ENCODE peak calls at places on chromosomes 2 and 18, in six cellular contexts. One of them, this sample, is unnamed.

GRCh38 chr18:41579185-41579584 is 375.8 kb upstream of the PIK3C3 start:
- DNase-seq in tibial artery: no peak
- DNase-seq in upper lobe of left lung: no peak
- DNase-seq in lung: no peak
- DNase-seq in AG04449: no peak
- DNase-seq in RWPE2: no peak
- DNase-seq in this sample: no peak

GRCh38 chr2:232675381-232675780 is 21.8 kb upstream of the GIGYF2 start:
- DNase-seq in AG04449: no peak
- DNase-seq in lung: no peak
- DNase-seq in upper lobe of left lung: no peak
- DNase-seq in tibial artery: no peak
- DNase-seq in RWPE2: no peak
- DNase-seq in this sample: no peak

GRCh38 chr18:65990944-65991708 is 240.3 kb downstream of the CDH7 start:
- DNase-seq in RWPE2: no peak
- DNase-seq in AG04449: no peak
- DNase-seq in upper lobe of left lung: no peak
- DNase-seq in tibial artery: no peak
- DNase-seq in lung: no peak
- DNase-seq in this sample: no peak

GRCh38 chr2:85516649-85517389 is 22.1 kb upstream of the MAT2A start:
- DNase-seq in RWPE2: no peak
- DNase-seq in upper lobe of left lung: no peak
- DNase-seq in lung: no peak
- DNase-seq in AG04449: no peak
- DNase-seq in tibial artery: peak
- DNase-seq in this sample: no peak

GRCh38 chr2:143357956-143358355 is 228.7 kb downstream of the ARHGAP15 start:
- DNase-seq in lung: no peak
- DNase-seq in upper lobe of left lung: peak
- DNase-seq in RWPE2: no peak
- DNase-seq in AG04449: no peak
- DNase-seq in tibial artery: no peak
- DNase-seq in this sample: peak

GRCh38 chr2:24906466-24906865 is 13.6 kb downstream of the ADCY3 start:
- DNase-seq in AG04449: no peak
- DNase-seq in upper lobe of left lung: no peak
- DNase-seq in tibial artery: no peak
- DNase-seq in RWPE2: no peak
- DNase-seq in lung: no peak
- DNase-seq in this sample: no peak

GRCh38 chr18:27017901-27018500 is 152.5 kb upstream of the AQP4 start:
- DNase-seq in RWPE2: no peak
- DNase-seq in upper lobe of left lung: no peak
- DNase-seq in lung: no peak
- DNase-seq in tibial artery: no peak
- DNase-seq in AG04449: no peak
- DNase-seq in this sample: no peak

GRCh38 chr2:122481717-122482116 is 726.3 kb downstream of the TSN start:
- DNase-seq in AG04449: no peak
- DNase-seq in upper lobe of left lung: no peak
- DNase-seq in lung: no peak
- DNase-seq in RWPE2: no peak
- DNase-seq in tibial artery: no peak
- DNase-seq in this sample: no peak

GRCh38 chr2:206832886-206833285 is 67.5 kb downstream of the FASTKD2 start:
- DNase-seq in RWPE2: no peak
- DNase-seq in tibial artery: no peak
- DNase-seq in AG04449: no peak
- DNase-seq in upper lobe of left lung: no peak
- DNase-seq in lung: no peak
- DNase-seq in this sample: no peak

GRCh38 chr2:9638532-9638931 is 7.7 kb upstream of the YWHAQ start:
- DNase-seq in RWPE2: peak
- DNase-seq in tibial artery: peak
- DNase-seq in upper lobe of left lung: peak
- DNase-seq in AG04449: peak
- DNase-seq in lung: peak
- DNase-seq in this sample: no peak

GRCh38 chr2:27378096-27378808 is 2.3 kb downstream of the ZNF513 start:
- DNase-seq in upper lobe of left lung: peak
- DNase-seq in tibial artery: no peak
- DNase-seq in RWPE2: peak
- DNase-seq in AG04449: no peak
- DNase-seq in lung: no peak
- DNase-seq in this sample: no peak
- TF ChIP-seq CTCF in upper lobe of left lung: no peak
- TF ChIP-seq CTCF in tibial artery: no peak
- TF ChIP-seq CTCF in RWPE2: peak
- TF ChIP-seq CTCF in AG04449: peak
- TF ChIP-seq CTCF in lung: no peak
- TF ChIP-seq CTCF in this sample: peak

DNA sequence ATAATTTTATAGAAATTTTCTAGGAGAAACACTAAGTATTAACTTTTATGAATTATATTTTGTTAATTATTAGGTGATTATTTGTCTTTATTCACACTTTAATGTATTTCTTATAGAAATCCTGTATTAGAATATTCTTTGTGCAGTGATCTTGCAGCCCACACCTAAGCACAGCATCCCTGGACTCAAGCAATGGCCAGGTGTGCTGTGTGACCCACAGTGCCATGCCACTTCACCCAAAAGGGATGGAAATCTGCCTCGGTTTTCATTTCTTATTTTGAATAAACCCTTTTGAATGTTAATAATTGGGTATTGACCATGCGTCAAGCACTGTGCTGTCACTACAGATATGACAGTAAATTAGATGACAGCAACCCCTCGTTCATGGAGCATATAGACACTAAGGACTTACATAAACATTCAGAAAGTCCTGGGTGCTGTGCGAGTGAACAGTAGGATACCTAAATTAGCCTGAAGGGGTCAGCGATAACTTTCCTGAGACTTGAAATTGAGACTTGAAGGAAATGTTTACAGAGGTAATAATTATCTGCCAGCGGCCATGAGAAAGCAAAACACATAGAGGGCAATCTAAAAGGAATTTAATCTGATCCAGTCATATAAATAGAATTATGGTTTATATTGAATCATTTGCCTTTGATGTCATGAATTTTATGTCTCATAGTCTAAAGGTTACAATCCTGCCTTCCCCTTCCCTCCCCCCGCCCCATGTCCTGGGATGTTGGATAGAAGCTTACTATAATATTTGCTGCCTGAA is 52.7 kb upstream of the CALCRL start:
- DNase-seq in AG04449: no peak
- DNase-seq in tibial artery: no peak
- DNase-seq in lung: no peak
- DNase-seq in upper lobe of left lung: no peak
- DNase-seq in RWPE2: no peak
- DNase-seq in this sample: no peak
- TF ChIP-seq CTCF in AG04449: peak
- TF ChIP-seq CTCF in tibial artery: no peak
- TF ChIP-seq CTCF in lung: no peak
- TF ChIP-seq CTCF in upper lobe of left lung: peak
- TF ChIP-seq CTCF in RWPE2: no peak
- TF ChIP-seq CTCF in this sample: no peak

DNA sequence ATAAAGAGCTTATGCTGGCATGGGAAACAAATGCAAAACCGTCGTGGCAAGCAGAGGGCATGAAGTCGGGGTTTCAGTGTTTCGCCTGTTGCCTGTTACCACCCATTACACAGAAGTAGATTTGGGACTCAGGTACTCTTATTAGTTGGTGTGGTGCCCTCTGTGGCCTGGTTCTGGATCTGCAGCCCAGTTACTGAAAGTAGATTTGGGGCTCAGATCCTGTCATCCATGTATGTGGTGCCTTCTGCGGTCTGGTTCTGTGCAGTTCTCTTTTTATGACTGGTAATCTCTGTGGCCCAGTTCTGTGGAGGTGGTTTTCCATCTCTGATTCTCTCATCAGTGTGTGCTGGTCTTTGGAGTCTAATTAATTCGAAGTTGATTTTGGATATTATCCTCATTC is 45.2 kb downstream of the ADNP2 start:
- DNase-seq in upper lobe of left lung: no peak
- DNase-seq in lung: no peak
- DNase-seq in RWPE2: no peak
- DNase-seq in AG04449: no peak
- DNase-seq in tibial artery: no peak
- DNase-seq in this sample: peak
- TF ChIP-seq CTCF in upper lobe of left lung: no peak
- TF ChIP-seq CTCF in lung: peak
- TF ChIP-seq CTCF in RWPE2: peak
- TF ChIP-seq CTCF in AG04449: peak
- TF ChIP-seq CTCF in tibial artery: peak
- TF ChIP-seq CTCF in this sample: peak

DNA sequence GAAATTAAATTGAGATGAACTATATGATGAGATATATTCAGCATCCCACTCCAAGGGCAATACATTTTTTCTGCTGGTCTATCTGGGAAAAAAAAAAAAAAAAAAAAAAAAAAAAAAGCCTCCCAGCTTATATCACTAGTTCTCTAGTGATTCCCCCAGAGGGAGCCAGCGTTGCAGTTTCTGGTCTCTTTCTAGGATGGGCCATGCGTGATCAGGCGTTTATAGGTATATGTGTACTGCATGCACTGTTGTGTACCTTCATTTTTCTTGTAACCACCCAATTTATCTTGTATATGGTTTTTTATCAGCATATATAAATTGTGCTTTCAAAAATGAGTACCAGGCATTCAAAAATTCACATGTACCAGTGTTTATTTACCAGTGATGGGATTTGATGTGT is 35.1 kb downstream of the DCDC2C start:
- DNase-seq in tibial artery: no peak
- DNase-seq in RWPE2: no peak
- DNase-seq in upper lobe of left lung: no peak
- DNase-seq in lung: no peak
- DNase-seq in AG04449: no peak
- DNase-seq in this sample: peak
- TF ChIP-seq CTCF in tibial artery: no peak
- TF ChIP-seq CTCF in RWPE2: peak
- TF ChIP-seq CTCF in upper lobe of left lung: no peak
- TF ChIP-seq CTCF in lung: no peak
- TF ChIP-seq CTCF in AG04449: peak
- TF ChIP-seq CTCF in this sample: peak

GRCh38 chr2:179263015-179263414 is 1.6 kb downstream of the SESTD1 start:
- DNase-seq in lung: no peak
- DNase-seq in upper lobe of left lung: no peak
- DNase-seq in tibial artery: no peak
- DNase-seq in AG04449: no peak
- DNase-seq in RWPE2: no peak
- DNase-seq in this sample: no peak

GRCh38 chr2:179263460-179264237 is 983 bp downstream of the SESTD1 start:
- DNase-seq in lung: peak
- DNase-seq in upper lobe of left lung: peak
- DNase-seq in tibial artery: peak
- DNase-seq in RWPE2: peak
- DNase-seq in AG04449: no peak
- DNase-seq in this sample: peak

GRCh38 chr2:179260224-179260623 is 4.4 kb downstream of the SESTD1 start:
- DNase-seq in tibial artery: no peak
- DNase-seq in upper lobe of left lung: no peak
- DNase-seq in AG04449: no peak
- DNase-seq in RWPE2: no peak
- DNase-seq in lung: no peak
- DNase-seq in this sample: no peak

GRCh38 chr2:179262077-179262660 is 2.5 kb downstream of the SESTD1 start:
- DNase-seq in AG04449: no peak
- DNase-seq in upper lobe of left lung: no peak
- DNase-seq in tibial artery: no peak
- DNase-seq in RWPE2: no peak
- DNase-seq in lung: no peak
- DNase-seq in this sample: no peak

DNA sequence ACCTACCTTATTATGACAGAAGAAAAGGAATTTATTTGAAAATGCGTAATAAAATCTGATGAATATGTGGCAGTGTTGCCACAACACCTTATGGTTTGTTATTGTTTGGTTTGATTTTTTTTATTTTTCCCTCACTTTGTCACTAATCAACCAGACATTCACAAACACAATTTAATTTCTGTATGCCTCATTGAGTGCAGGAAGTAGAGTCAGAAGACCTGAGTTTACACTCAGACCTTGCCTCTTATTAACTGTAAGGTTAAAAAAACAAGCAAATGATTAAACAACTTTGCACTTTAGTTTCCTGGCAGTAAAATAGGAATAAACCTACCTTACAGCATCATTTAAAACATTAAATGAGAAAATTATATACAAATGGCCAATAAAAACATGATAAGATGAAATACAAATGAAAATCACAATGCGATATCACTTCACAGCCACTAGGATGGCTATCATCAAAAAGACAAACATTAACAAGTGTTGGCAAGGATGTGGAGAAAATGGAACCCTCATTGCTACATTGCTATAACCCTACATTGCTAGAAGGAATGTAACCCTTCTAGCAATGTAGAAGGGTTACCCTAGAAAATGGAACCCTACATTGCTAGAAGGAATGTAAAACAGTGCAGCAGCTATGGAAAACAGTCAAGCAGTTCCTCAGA is 3.3 kb downstream of the SESTD1 start:
- DNase-seq in upper lobe of left lung: no peak
- DNase-seq in tibial artery: no peak
- DNase-seq in lung: no peak
- DNase-seq in AG04449: no peak
- DNase-seq in RWPE2: no peak
- DNase-seq in this sample: no peak
- TF ChIP-seq CTCF in upper lobe of left lung: peak
- TF ChIP-seq CTCF in tibial artery: no peak
- TF ChIP-seq CTCF in lung: no peak
- TF ChIP-seq CTCF in AG04449: no peak
- TF ChIP-seq CTCF in RWPE2: no peak
- TF ChIP-seq CTCF in this sample: no peak

GRCh38 chr2:223800908-223801307 is 36.5 kb downstream of the AP1S3 start:
- DNase-seq in tibial artery: no peak
- DNase-seq in AG04449: no peak
- DNase-seq in lung: no peak
- DNase-seq in upper lobe of left lung: no peak
- DNase-seq in RWPE2: no peak
- DNase-seq in this sample: no peak

GRCh38 chr2:223797073-223797472 is 40.3 kb downstream of the AP1S3 start:
- DNase-seq in lung: no peak
- DNase-seq in AG04449: no peak
- DNase-seq in RWPE2: peak
- DNase-seq in upper lobe of left lung: no peak
- DNase-seq in tibial artery: no peak
- DNase-seq in this sample: no peak

GRCh38 chr2:223801702-223802101 is 35.7 kb downstream of the AP1S3 start:
- DNase-seq in AG04449: no peak
- DNase-seq in tibial artery: no peak
- DNase-seq in upper lobe of left lung: no peak
- DNase-seq in RWPE2: no peak
- DNase-seq in lung: no peak
- DNase-seq in this sample: no peak

GRCh38 chr2:223797811-223798721 is 39.3 kb downstream of the AP1S3 start:
- DNase-seq in upper lobe of left lung: no peak
- DNase-seq in AG04449: no peak
- DNase-seq in RWPE2: no peak
- DNase-seq in lung: no peak
- DNase-seq in tibial artery: no peak
- DNase-seq in this sample: peak
- TF ChIP-seq CTCF in upper lobe of left lung: peak
- TF ChIP-seq CTCF in AG04449: peak
- TF ChIP-seq CTCF in RWPE2: peak
- TF ChIP-seq CTCF in lung: peak
- TF ChIP-seq CTCF in tibial artery: peak
- TF ChIP-seq CTCF in this sample: peak

GRCh38 chr2:15546297-15547098 is 14.6 kb downstream of the NBAS start:
- DNase-seq in lung: no peak
- DNase-seq in AG04449: no peak
- DNase-seq in tibial artery: no peak
- DNase-seq in upper lobe of left lung: no peak
- DNase-seq in RWPE2: no peak
- DNase-seq in this sample: no peak
- TF ChIP-seq CTCF in lung: no peak
- TF ChIP-seq CTCF in AG04449: no peak
- TF ChIP-seq CTCF in tibial artery: no peak
- TF ChIP-seq CTCF in upper lobe of left lung: no peak
- TF ChIP-seq CTCF in RWPE2: peak
- TF ChIP-seq CTCF in this sample: peak

This sample was measured in D721Med.